ENCODE peak calls at places on chromosomes 2 and 18, in five cellular contexts. One of them, this sample, is unnamed.

GRCh38 chr2:25369439-25369838 is 27.7 kb upstream of the DNMT3A start:
- DNase-seq in sigmoid colon: no peak
- DNase-seq in tibial artery: peak; percentile 19
- DNase-seq in choroid plexus epithelial cell: no peak
- DNase-seq in HFF-Myc: no peak
- DNase-seq in this sample: no peak

GRCh38 chr2:102001767-102002142 is 10.0 kb downstream of the IL1R2 start:
- DNase-seq in sigmoid colon: no peak
- DNase-seq in tibial artery: no peak
- DNase-seq in choroid plexus epithelial cell: no peak
- DNase-seq in HFF-Myc: no peak
- DNase-seq in this sample: no peak

GRCh38 chr2:161651547-161651946 is 27.3 kb downstream of the SLC4A10 start:
- DNase-seq in sigmoid colon: no peak
- DNase-seq in tibial artery: no peak
- DNase-seq in choroid plexus epithelial cell: no peak
- DNase-seq in HFF-Myc: no peak
- DNase-seq in this sample: no peak

GRCh38 chr2:241818229-241818942 is 9.4 kb downstream of the NEU4 start:
- DNase-seq in sigmoid colon: peak; percentile 48
- DNase-seq in tibial artery: peak; percentile 60
- DNase-seq in choroid plexus epithelial cell: no peak
- DNase-seq in HFF-Myc: no peak
- DNase-seq in this sample: no peak

GRCh38 chr2:158191076-158191566 is 89.4 kb downstream of the UPP2 start:
- DNase-seq in sigmoid colon: no peak
- DNase-seq in tibial artery: no peak
- DNase-seq in choroid plexus epithelial cell: peak; percentile 42
- DNase-seq in HFF-Myc: no peak
- DNase-seq in this sample: no peak

GRCh38 chr2:195967336-195967735 is 101.3 kb downstream of the DNAH7 start:
- DNase-seq in sigmoid colon: no peak
- DNase-seq in tibial artery: no peak
- DNase-seq in choroid plexus epithelial cell: peak; percentile 57
- DNase-seq in HFF-Myc: no peak
- DNase-seq in this sample: no peak

GRCh38 chr18:60892855-60893254 is 440.4 kb upstream of the CDH20 start:
- DNase-seq in sigmoid colon: no peak
- DNase-seq in tibial artery: no peak
- DNase-seq in choroid plexus epithelial cell: peak; percentile 80
- DNase-seq in HFF-Myc: no peak
- DNase-seq in this sample: peak; percentile 17

GRCh38 chr2:98761267-98761781 is 30.4 kb upstream of the MGAT4A start:
- DNase-seq in sigmoid colon: no peak
- DNase-seq in tibial artery: no peak
- DNase-seq in choroid plexus epithelial cell: no peak
- DNase-seq in HFF-Myc: no peak
- DNase-seq in this sample: no peak

GRCh38 chr2:77008925-77009706 is 513.1 kb downstream of the LRRTM4 start:
- DNase-seq in sigmoid colon: no peak
- DNase-seq in tibial artery: no peak
- DNase-seq in choroid plexus epithelial cell: peak; percentile 4
- DNase-seq in HFF-Myc: no peak
- DNase-seq in this sample: no peak

GRCh38 chr2:160208662-160209229 is 8.7 kb upstream of the ITGB6 start:
- DNase-seq in sigmoid colon: no peak
- DNase-seq in tibial artery: no peak
- DNase-seq in choroid plexus epithelial cell: no peak
- DNase-seq in HFF-Myc: no peak
- DNase-seq in this sample: no peak

GRCh38 chr18:12317664-12318333 is 9.8 kb downstream of the TUBB6 start:
- DNase-seq in sigmoid colon: no peak
- DNase-seq in tibial artery: no peak
- DNase-seq in choroid plexus epithelial cell: peak; percentile 82
- DNase-seq in HFF-Myc: no peak
- DNase-seq in this sample: peak; percentile 40

GRCh38 chr2:194603429-194603828 is 1053.6 kb upstream of the SLC39A10 start:
- DNase-seq in sigmoid colon: no peak
- DNase-seq in tibial artery: no peak
- DNase-seq in choroid plexus epithelial cell: no peak
- DNase-seq in HFF-Myc: no peak
- DNase-seq in this sample: no peak

GRCh38 chr2:101873543-101873942 is 118.2 kb upstream of the IL1R2 start:
- DNase-seq in sigmoid colon: no peak
- DNase-seq in tibial artery: no peak
- DNase-seq in choroid plexus epithelial cell: peak; percentile 38
- DNase-seq in HFF-Myc: no peak
- DNase-seq in this sample: no peak

GRCh38 chr2:28338046-28338753 is 54.5 kb upstream of the FOSL2 start:
- DNase-seq in sigmoid colon: peak; percentile 94
- DNase-seq in tibial artery: peak; percentile 88
- DNase-seq in choroid plexus epithelial cell: peak; percentile 94
- DNase-seq in HFF-Myc: peak; percentile 59
- DNase-seq in this sample: peak; percentile 89

GRCh38 chr2:64516651-64517510 is 7.2 kb upstream of the AFTPH start:
- DNase-seq in sigmoid colon: no peak
- DNase-seq in tibial artery: no peak
- DNase-seq in choroid plexus epithelial cell: no peak
- DNase-seq in HFF-Myc: no peak
- DNase-seq in this sample: no peak

GRCh38 chr18:8052237-8052701 is 485.2 kb downstream of the PTPRM start:
- DNase-seq in sigmoid colon: no peak
- DNase-seq in tibial artery: no peak
- DNase-seq in choroid plexus epithelial cell: no peak
- DNase-seq in HFF-Myc: peak; percentile 3
- DNase-seq in this sample: no peak

GRCh38 chr2:9699139-9699823 is 68.5 kb upstream of the YWHAQ start:
- DNase-seq in sigmoid colon: peak; percentile 12
- DNase-seq in tibial artery: no peak
- DNase-seq in choroid plexus epithelial cell: peak; percentile 88
- DNase-seq in HFF-Myc: peak; percentile 47
- DNase-seq in this sample: peak; percentile 75

GRCh38 chr2:207473203-207473865 is 56.4 kb upstream of the CREB1 start:
- DNase-seq in sigmoid colon: no peak
- DNase-seq in tibial artery: no peak
- DNase-seq in choroid plexus epithelial cell: peak; percentile 96
- DNase-seq in HFF-Myc: peak; percentile 54
- DNase-seq in this sample: peak; percentile 89

GRCh38 chr2:102065675-102066252 is 74.0 kb downstream of the IL1R2 start:
- DNase-seq in sigmoid colon: peak; percentile 75
- DNase-seq in tibial artery: no peak
- DNase-seq in choroid plexus epithelial cell: peak; percentile 95
- DNase-seq in HFF-Myc: peak; percentile 87
- DNase-seq in this sample: peak; percentile 92

GRCh38 chr18:63890950-63891304 is 3.4 kb downstream of the SERPINB2 start:
- DNase-seq in sigmoid colon: no peak
- DNase-seq in tibial artery: no peak
- DNase-seq in choroid plexus epithelial cell: peak; percentile 39
- DNase-seq in HFF-Myc: no peak
- DNase-seq in this sample: no peak

GRCh38 chr18:24656571-24656971 is 196.1 kb downstream of the HRH4 start:
- DNase-seq in sigmoid colon: no peak
- DNase-seq in tibial artery: no peak
- DNase-seq in choroid plexus epithelial cell: no peak
- DNase-seq in HFF-Myc: no peak
- DNase-seq in this sample: peak; percentile 18

GRCh38 chr2:172578054-172578453 is 22.2 kb downstream of the PDK1 start:
- DNase-seq in sigmoid colon: no peak
- DNase-seq in tibial artery: no peak
- DNase-seq in choroid plexus epithelial cell: no peak
- DNase-seq in HFF-Myc: no peak
- DNase-seq in this sample: peak; percentile 33

GRCh38 chr2:21256006-21256405 is 132.2 kb downstream of the TDRD15 start:
- DNase-seq in sigmoid colon: no peak
- DNase-seq in tibial artery: peak; percentile 67
- DNase-seq in choroid plexus epithelial cell: peak; percentile 3
- DNase-seq in HFF-Myc: no peak
- DNase-seq in this sample: no peak

GRCh38 chr2:141942006-141942789 is 188.6 kb downstream of the LRP1B start:
- DNase-seq in sigmoid colon: no peak
- DNase-seq in tibial artery: no peak
- DNase-seq in choroid plexus epithelial cell: no peak
- DNase-seq in HFF-Myc: no peak
- DNase-seq in this sample: peak; percentile 24
- TF ChIP-seq CTCF in sigmoid colon: no peak
- TF ChIP-seq CTCF in tibial artery: no peak
- TF ChIP-seq CTCF in choroid plexus epithelial cell: peak; percentile 48
- TF ChIP-seq CTCF in HFF-Myc: peak; percentile 10
- TF ChIP-seq CTCF in this sample: peak; percentile 23

GRCh38 chr2:122660786-122661634 is 905.6 kb downstream of the TSN start:
- DNase-seq in sigmoid colon: no peak
- DNase-seq in tibial artery: no peak
- DNase-seq in choroid plexus epithelial cell: no peak
- DNase-seq in HFF-Myc: no peak
- DNase-seq in this sample: no peak
- H3K4me3 ChIP-seq in sigmoid colon: no peak overlapping the region
- H3K4me3 ChIP-seq in tibial artery: no peak overlapping the region
- H3K4me3 ChIP-seq in choroid plexus epithelial cell: no peak overlapping the region
- H3K4me3 ChIP-seq in HFF-Myc: no peak overlapping the region
- H3K4me3 ChIP-seq in this sample: no peak overlapping the region

DNA sequence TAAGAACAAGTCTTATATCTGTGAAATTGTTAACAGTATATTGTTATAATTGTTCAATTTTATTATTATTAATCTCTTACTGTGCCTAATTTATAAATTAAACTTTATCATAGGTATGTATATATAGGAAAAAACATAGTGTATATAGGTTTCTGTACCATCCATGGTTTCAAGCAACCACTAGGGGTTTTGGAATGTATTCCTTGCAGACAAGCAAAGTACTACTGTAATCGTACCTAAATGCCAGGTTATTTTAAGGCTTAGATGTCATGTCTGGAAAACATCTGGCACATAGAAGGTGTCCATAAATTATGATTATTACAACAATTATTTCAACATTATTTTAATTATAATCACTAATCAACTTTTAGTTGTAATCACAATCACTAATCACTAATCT is 8.4 kb downstream of the ITSN2 start:
- DNase-seq in sigmoid colon: no peak
- DNase-seq in tibial artery: no peak
- DNase-seq in choroid plexus epithelial cell: no peak
- DNase-seq in HFF-Myc: no peak
- DNase-seq in this sample: no peak
- TF ChIP-seq CTCF in sigmoid colon: no peak
- TF ChIP-seq CTCF in tibial artery: no peak
- TF ChIP-seq CTCF in choroid plexus epithelial cell: no peak
- TF ChIP-seq CTCF in HFF-Myc: no peak
- TF ChIP-seq CTCF in this sample: no peak

DNA sequence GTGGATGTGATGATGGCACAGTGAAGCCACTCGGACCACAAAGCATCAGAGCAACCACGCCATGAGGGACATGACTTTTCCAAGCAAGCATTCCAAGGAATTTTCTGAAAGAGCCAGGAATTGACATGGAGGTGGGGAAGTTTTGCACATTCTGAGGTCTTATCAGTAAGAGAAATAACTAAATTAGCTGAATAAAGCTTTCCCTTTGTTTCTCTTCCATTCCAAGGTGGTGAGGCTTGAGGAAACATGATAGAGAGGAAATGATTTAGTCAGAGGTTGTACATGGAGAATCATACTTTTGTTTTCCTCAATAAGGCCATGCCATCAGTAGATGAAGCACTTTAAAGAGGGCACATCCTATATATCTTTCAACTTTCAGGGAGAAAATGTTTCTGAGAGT is 115.7 kb upstream of the MMADHC start:
- DNase-seq in sigmoid colon: no peak
- DNase-seq in tibial artery: no peak
- DNase-seq in choroid plexus epithelial cell: peak; percentile 11
- DNase-seq in HFF-Myc: no peak
- DNase-seq in this sample: peak; percentile 41
- H3K4me3 ChIP-seq in sigmoid colon: no peak overlapping the region
- H3K4me3 ChIP-seq in tibial artery: no peak overlapping the region
- H3K4me3 ChIP-seq in choroid plexus epithelial cell: no peak overlapping the region
- H3K4me3 ChIP-seq in HFF-Myc: no peak overlapping the region
- H3K4me3 ChIP-seq in this sample: no peak overlapping the region